ENCODE peak calls at places on chromosomes 16 and 17, in four cellular contexts. A is foreskin fibroblast, Y is GM13976, C is upper lobe of right lung. K is an unnamed sample.

GRCh38 chr17:8147141-8147804 is 4.9 kb downstream of the PER1 start:
- DNase-seq in A (no peak), Y (no peak), C (peak), K (no peak)

GRCh38 chr16:20517149-20517548 is 59.0 kb downstream of the ACSM2B start:
- DNase-seq in A (no peak), Y (no peak), C (no peak), K (no peak)

GRCh38 chr17:10032142-10032541 is 127.1 kb upstream of the RCVRN start:
- DNase-seq in A (no peak), Y (no peak), C (no peak), K (no peak)

GRCh38 chr16:12927591-12927990 is 26.2 kb downstream of the SHISA9 start:
- DNase-seq in A (no peak), Y (no peak), C (no peak), K (no peak)

GRCh38 chr17:41785091-41785875 is 1.2 kb downstream of the JUP start:
- DNase-seq in A (no peak), Y (no peak), C (no peak), K (no peak)

GRCh38 chr17:40187238-40187637 is 10.0 kb downstream of the RAPGEFL1 start:
- DNase-seq in A (no peak), Y (no peak), C (no peak), K (no peak)

GRCh38 chr17:71727723-71728122 is 393.1 kb upstream of the SOX9 start:
- DNase-seq in A (no peak), Y (no peak), C (no peak), K (no peak)

GRCh38 chr17:80860703-80861359 is 130.8 kb upstream of the CHMP6 start:
- DNase-seq in A (no peak), Y (no peak), C (no peak), K (no peak)

GRCh38 chr17:80082403-80083135 is 18.8 kb upstream of the GAA start:
- DNase-seq in A (peak), Y (peak), C (no peak), K (peak)

GRCh38 chr16:2858245-2859025 is 465 bp upstream of the PRSS22 start:
- DNase-seq in A (no peak), Y (peak), C (peak), K (no peak)
- TF ChIP-seq CTCF in A (no peak), Y (no peak), C (no peak), K (no peak)

DNA sequence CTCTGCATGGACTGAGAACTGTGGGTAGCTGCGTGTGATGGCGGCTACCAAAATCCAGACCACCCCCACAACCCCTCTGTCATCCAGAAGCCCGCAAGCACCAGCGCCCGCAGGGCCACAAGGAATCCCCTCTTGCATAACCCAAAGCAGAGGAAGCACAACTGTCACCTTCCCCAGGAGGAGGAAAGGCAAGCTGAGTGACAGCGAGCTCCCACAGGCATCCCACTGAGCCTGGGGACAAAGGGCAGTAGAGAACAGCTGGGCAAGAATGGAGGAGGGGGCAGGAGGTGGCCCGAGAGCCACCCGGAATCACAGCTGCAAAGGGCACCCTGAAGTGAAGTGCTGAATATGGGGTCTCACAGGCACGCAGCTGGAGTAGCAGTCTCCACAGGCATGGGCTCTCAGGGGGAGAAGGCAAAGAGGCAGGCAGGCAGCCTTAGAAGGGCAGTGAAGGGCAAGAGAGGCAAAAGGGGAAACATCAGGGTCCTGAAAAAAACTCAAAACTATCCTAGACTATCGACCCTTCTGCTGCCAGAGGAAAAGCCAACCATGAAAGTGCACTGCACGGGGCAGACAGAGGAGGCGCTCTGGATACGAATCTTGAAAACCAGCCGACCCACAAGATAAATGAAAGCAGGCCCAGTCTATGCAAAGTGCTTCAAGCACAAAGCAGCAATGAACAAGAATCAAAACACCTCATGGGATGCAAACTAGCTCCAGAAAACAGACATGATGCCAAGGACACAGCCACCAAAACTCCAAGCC is 17.1 kb downstream of the USP36 start:
- DNase-seq in A (peak), Y (no peak), C (no peak), K (no peak)
- TF ChIP-seq CTCF in A (peak), Y (peak), C (no peak), K (peak)

GRCh38 chr16:27976990-27977389 is 86.5 kb downstream of the GSG1L start:
- DNase-seq in A (no peak), Y (no peak), C (peak), K (no peak)
- TF ChIP-seq CTCF in A (no peak), Y (no peak), C (no peak), K (no peak)

DNA sequence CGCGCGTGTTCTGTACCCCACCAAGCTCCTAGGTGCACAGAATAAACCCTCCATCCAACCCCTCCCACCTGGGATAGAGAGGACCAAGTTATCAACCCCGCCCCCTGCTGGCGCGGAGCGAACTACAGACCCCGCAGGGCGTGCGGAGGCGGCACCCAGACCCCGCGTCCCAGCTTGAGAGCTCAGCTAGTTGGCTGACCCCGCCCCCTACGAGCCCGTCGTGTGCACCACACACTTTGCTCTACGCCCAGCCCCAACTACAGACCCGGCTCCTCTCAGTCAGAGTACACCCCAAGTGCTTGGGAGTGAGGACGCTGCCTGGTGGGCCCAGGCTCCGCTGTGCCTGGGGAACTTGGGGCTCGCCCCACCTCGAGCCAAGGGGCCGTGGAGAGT is 1.5 kb downstream of the GRIN2A start:
- DNase-seq in A (peak), Y (peak), C (peak), K (peak)
- TF ChIP-seq CTCF in A (peak), Y (peak), C (peak), K (peak)

K was measured in GM13977.